ENCODE peak calls at places on chromosomes 1 and 21, in four cellular contexts. D is GM23248, O is ovary, Q is Panc1. M is an unnamed sample.

GRCh38 chr21:39137248-39138186 is 45.7 kb downstream of the PSMG1 start:
- DNase-seq in D (peak; percentile 61), O (peak; percentile 42), Q (no peak), M (no peak)

GRCh38 chr1:40976952-40977690 is 2.4 kb upstream of the CTPS1 start:
- DNase-seq in D (peak; percentile 37), O (no peak), Q (no peak), M (no peak)

GRCh38 chr1:203462143-203462542 is 13.5 kb upstream of the PRELP start:
- DNase-seq in D (no peak), O (peak; percentile 15), Q (no peak), M (no peak)

GRCh38 chr1:166884040-166884642 is 8.1 kb upstream of the TADA1 start:
- DNase-seq in D (peak; percentile 59), O (no peak), Q (no peak), M (no peak)

GRCh38 chr1:71625004-71625403 is 544.2 kb upstream of the ZRANB2 start:
- DNase-seq in D (no peak), O (no peak), Q (no peak), M (no peak)

GRCh38 chr1:173392895-173393654 is 84.1 kb upstream of the PRDX6 start:
- DNase-seq in D (peak; percentile 94), O (no peak), Q (peak; percentile 15), M (peak; percentile 35)

GRCh38 chr1:209839875-209840491 is 12.2 kb downstream of the UTP25 start:
- DNase-seq in D (peak; percentile 94), O (no peak), Q (peak; percentile 92), M (peak; percentile 95)

GRCh38 chr1:24727490-24728214 is 17.6 kb upstream of the CLIC4 start:
- DNase-seq in D (peak; percentile 96), O (peak; percentile 89), Q (no peak), M (no peak)

GRCh38 chr1:233448290-233448689 is 120.8 kb downstream of the MAP3K21 start:
- DNase-seq in D (no peak), O (no peak), Q (no peak), M (no peak)

GRCh38 chr1:162676087-162676486 is 43.8 kb downstream of the DDR2 start:
- DNase-seq in D (peak; percentile 83), O (peak; percentile 55), Q (no peak), M (no peak)

GRCh38 chr1:121443131-121443530 is 258.4 kb downstream of the SRGAP2C start:
- DNase-seq in D (peak; percentile 34), O (no peak), Q (peak; percentile 28), M (no peak)

GRCh38 chr21:36232641-36233040 is 76.0 kb downstream of the DOP1B start:
- DNase-seq in D (no peak), O (no peak), Q (no peak), M (no peak)

GRCh38 chr1:83022206-83022605 is 976.7 kb downstream of the TTLL7 start:
- DNase-seq in D (no peak), O (no peak), Q (no peak), M (no peak)

GRCh38 chr1:152392909-152393308 is 21.2 kb downstream of the CRNN start:
- DNase-seq in D (no peak), O (no peak), Q (no peak), M (peak; percentile 10)

GRCh38 chr1:184806296-184806721 is 51.7 kb upstream of the EDEM3 start:
- DNase-seq in D (no peak), O (no peak), Q (no peak), M (no peak)

GRCh38 chr1:69915347-69915746 is 290.0 kb downstream of the LRRC40 start:
- DNase-seq in D (peak; percentile 48), O (no peak), Q (no peak), M (no peak)

GRCh38 chr1:211541715-211542477 is 37.1 kb downstream of the SLC30A1 start:
- DNase-seq in D (no peak), O (no peak), Q (no peak), M (no peak)

GRCh38 chr1:192443616-192444015 is 126.8 kb downstream of the RGS21 start:
- DNase-seq in D (peak; percentile 17), O (no peak), Q (no peak), M (no peak)

GRCh38 chr1:198713081-198713480 is 74.2 kb downstream of the PTPRC start:
- DNase-seq in D (peak; percentile 85), O (no peak), Q (peak; percentile 18), M (no peak)

GRCh38 chr1:21341517-21342078 is 51.3 kb upstream of the ECE1 start:
- DNase-seq in D (no peak), O (no peak), Q (no peak), M (no peak)

GRCh38 chr1:55611123-55611522 is 396.0 kb upstream of the USP24 start:
- DNase-seq in D (peak; percentile 47), O (no peak), Q (no peak), M (no peak)

GRCh38 chr1:6275826-6276764 is 15.2 kb upstream of the GPR153 start:
- DNase-seq in D (peak; percentile 90), O (peak; percentile 85), Q (no peak), M (no peak)

GRCh38 chr1:32032287-32032639 is 18.6 kb downstream of the KHDRBS1 start:
- DNase-seq in D (no peak), O (no peak), Q (no peak), M (no peak)
- H3K36me3 ChIP-seq in D (peaks cover 44% of the 10 kb centered on the region), O (no peaks in the 10 kb centered on the region), Q (peaks cover 51% of the 10 kb centered on the region), M (peaks cover 8% of the 10 kb centered on the region)

DNA sequence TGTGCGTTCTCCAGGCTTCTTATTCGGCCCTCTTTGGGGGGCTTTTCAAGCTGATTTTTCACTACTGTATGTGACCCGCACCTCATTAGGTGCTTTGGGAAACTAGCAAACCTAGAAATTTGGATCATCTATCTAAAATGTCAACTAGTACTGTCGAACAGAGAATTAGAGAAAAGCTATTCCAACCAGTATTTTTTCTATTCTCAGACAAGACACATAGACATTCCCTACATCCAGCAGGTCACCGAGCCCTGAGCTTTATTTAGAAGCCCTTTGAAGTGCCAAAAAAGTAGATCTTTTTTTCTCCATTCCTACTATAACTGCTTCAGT is 301 bp upstream of the SSR2 start:
- DNase-seq in D (no peak), O (no peak), Q (no peak), M (no peak)
- H3K4me3 ChIP-seq in D (peak overlapping the region; percentile 86), O (peak overlapping the region; percentile 88), Q (peak overlapping the region; percentile 70), M (peak overlapping the region; percentile 87)

DNA sequence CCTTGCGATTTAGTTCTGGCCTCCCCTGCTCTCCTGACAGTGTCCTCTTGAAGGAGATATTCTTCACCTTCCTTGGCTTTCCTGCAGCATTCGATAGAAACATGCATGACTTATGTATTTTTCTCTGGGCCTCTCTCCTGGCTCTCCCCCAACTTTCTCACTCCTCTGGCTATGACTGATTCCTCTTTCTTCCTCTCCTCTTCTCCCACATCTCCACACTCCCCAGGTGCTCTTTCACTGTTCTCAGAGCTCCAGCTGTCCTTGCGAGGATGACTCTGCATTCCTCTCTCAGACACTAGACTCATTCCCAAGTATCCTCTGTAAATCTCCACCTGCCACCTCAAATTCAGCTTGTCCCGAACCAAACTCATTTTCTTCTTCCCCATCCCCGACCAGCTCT is 18.0 kb downstream of the LRRC42 start:
- DNase-seq in D (no peak), O (no peak), Q (no peak), M (no peak)
- H3K36me3 ChIP-seq in D (peaks cover 72% of the 10 kb centered on the region), O (no peaks in the 10 kb centered on the region), Q (peaks cover 38% of the 10 kb centered on the region), M (peaks cover 3% of the 10 kb centered on the region)

DNA sequence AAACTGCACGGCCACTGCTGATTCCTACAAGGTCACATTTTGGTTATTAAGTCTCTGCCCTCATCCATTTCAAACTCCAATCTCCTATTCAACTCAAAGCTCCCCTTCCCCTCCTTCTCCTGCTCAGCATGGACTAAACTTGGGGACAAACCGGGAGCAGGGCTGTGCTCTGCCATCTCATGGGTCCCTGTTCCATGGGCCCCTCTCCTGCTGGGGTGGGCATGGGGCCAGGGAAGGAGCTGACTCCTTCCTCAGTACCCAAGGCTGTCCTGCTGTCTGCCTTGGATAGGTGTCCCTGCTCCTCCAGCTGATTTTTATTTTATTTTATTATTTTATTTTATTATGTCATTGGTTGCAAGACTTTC is 27.1 kb downstream of the TNNT2 start:
- DNase-seq in D (no peak), O (no peak), Q (no peak), M (no peak)
- H3K4me3 ChIP-seq in D (no peak overlapping the region), O (no peak overlapping the region), Q (no peak overlapping the region), M (no peak overlapping the region)

DNA sequence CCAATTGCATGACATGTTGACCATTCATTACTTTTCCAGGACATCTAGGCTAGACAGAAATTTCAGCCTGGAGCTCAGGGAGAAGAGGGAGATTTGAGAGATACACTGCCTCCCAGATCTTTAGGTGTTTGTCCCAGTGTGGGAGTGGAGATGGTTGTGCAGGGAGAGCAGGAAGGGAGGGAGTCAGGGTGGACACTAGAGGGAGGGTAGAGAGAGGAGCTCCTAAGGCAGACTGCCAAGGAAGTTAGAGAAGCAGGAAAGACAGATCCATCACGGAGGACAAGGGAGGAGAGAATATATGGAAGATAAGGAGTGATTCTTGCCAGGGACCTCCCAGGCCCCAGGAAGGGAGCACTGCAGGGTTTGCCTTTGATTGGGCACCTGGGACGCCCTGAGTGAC is 8.7 kb downstream of the CDCA8 start:
- DNase-seq in D (no peak), O (no peak), Q (no peak), M (no peak)
- H3K36me3 ChIP-seq in D (no peaks in the 10 kb centered on the region), O (no peaks in the 10 kb centered on the region), Q (peaks cover 59% of the 10 kb centered on the region), M (peaks cover 1% of the 10 kb centered on the region)

DNA sequence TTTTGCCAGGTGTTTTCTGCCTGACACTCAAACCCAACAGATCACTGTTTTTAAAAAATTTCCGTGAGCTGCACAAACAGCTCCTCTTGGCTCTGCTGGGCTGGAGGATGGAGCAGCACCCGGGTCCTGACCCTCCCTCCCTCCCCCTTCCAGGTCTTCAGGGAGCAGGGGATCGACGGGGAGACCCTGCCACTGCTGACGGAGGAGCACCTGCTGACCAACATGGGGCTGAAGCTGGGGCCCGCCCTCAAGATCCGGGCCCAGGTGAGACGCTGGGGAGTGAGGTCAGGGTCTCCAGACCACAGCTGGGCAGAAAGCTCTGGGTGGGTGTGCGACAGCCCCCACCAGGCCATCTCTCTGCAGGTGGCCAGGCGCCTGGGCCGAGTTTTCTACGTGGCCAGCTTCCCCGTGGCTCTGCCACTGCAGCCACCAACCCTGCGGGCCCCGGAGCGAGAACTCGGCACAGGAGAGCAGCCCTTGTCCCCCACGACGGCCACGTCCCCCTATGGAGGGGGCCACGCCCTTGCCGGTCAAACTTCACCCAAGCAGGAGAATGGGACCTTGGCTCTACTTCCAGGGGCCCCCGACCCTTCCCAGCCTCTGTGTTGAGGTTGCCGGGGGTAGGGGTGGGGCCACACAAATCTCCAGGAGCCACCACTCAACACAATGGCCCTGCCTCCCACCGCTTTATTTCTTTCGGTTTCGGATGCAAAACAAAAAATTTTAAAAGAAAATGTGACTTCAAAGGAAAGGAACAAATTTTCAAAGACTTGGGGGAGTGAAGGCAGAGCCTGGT is 15.3 kb downstream of the NOC2L start:
- DNase-seq in D (no peak), O (peak; percentile 52), Q (no peak), M (no peak)
- H3K4me3 ChIP-seq in D (no peak overlapping the region), O (peak overlapping the region; percentile 2), Q (no peak overlapping the region), M (no peak overlapping the region)

GRCh38 chr21:46429754-46430681 is 28.7 kb upstream of the DIP2A start:
- DNase-seq in D (no peak), O (no peak), Q (no peak), M (no peak)
- H3K36me3 ChIP-seq in D (peaks cover 4% of the 10 kb centered on the region), O (no peaks in the 10 kb centered on the region), Q (no peaks in the 10 kb centered on the region), M (peaks cover 1% of the 10 kb centered on the region)

GRCh38 chr1:228105996-228106799 is 2.9 kb downstream of the MRPL55 start:
- DNase-seq in D (no peak), O (no peak), Q (no peak), M (no peak)

GRCh38 chr1:228106800-228107054 is 2.4 kb downstream of the MRPL55 start:
- DNase-seq in D (no peak), O (no peak), Q (no peak), M (no peak)

GRCh38 chr1:228108742-228109072 is 392 bp downstream of the MRPL55 start:
- DNase-seq in D (no peak), O (no peak), Q (no peak), M (no peak)

GRCh38 chr1:228108055-228108690 is 926 bp downstream of the MRPL55 start:
- DNase-seq in D (no peak), O (no peak), Q (no peak), M (no peak)

GRCh38 chr1:228107636-228108035 is 1.5 kb downstream of the MRPL55 start:
- DNase-seq in D (no peak), O (peak; percentile 33), Q (no peak), M (no peak)
- H3K4me3 ChIP-seq in D (no peak overlapping the region), O (no peak overlapping the region), Q (no peak overlapping the region), M (no peak overlapping the region)